ENCODE peak calls at places on chromosomes 11 and 22, in four cellular contexts. One of them, this sample, is unnamed.

GRCh38 chr11:25927391-25927790 is 404.5 kb upstream of the ANO3 start:
- DNase-seq in neural crest cell: no peak
- DNase-seq in EH: no peak
- DNase-seq in mammary epithelial cell: no peak
- DNase-seq in this sample: peak; percentile 43

GRCh38 chr11:125063429-125064043 is 431 bp downstream of the SLC37A2 start:
- DNase-seq in neural crest cell: no peak
- DNase-seq in mammary epithelial cell: no peak
- DNase-seq in EH: peak; percentile 13
- DNase-seq in this sample: no peak

GRCh38 chr11:65425105-65425970 is 2.7 kb downstream of the NEAT1 start:
- DNase-seq in mammary epithelial cell: peak; percentile 80
- DNase-seq in EH: peak; percentile 79
- DNase-seq in neural crest cell: no peak
- DNase-seq in this sample: peak; percentile 61

GRCh38 chr11:27720277-27720830 is 20.1 kb upstream of the BDNF start:
- DNase-seq in neural crest cell: peak; percentile 65
- DNase-seq in EH: peak; percentile 72
- DNase-seq in mammary epithelial cell: peak; percentile 45
- DNase-seq in this sample: peak; percentile 40

GRCh38 chr11:82810326-82810725 is 76.7 kb upstream of the FAM181B start:
- DNase-seq in mammary epithelial cell: no peak
- DNase-seq in neural crest cell: no peak
- DNase-seq in EH: no peak
- DNase-seq in this sample: no peak

GRCh38 chr11:72836111-72836510 is 21.9 kb downstream of the ATG16L2 start:
- DNase-seq in EH: no peak
- DNase-seq in neural crest cell: no peak
- DNase-seq in mammary epithelial cell: no peak
- DNase-seq in this sample: no peak

GRCh38 chr22:34111210-34111824 is 191.0 kb upstream of the LARGE1 start:
- DNase-seq in EH: peak; percentile 3
- DNase-seq in neural crest cell: peak; percentile 25
- DNase-seq in mammary epithelial cell: peak; percentile 17
- DNase-seq in this sample: peak; percentile 1

GRCh38 chr11:77747381-77747969 is 73.0 kb downstream of the RSF1 start:
- DNase-seq in EH: peak; percentile 71
- DNase-seq in neural crest cell: no peak
- DNase-seq in mammary epithelial cell: no peak
- DNase-seq in this sample: peak; percentile 2

GRCh38 chr22:49622241-49623105 is 205.2 kb downstream of the BRD1 start:
- DNase-seq in mammary epithelial cell: no peak
- DNase-seq in neural crest cell: no peak
- DNase-seq in EH: no peak
- DNase-seq in this sample: no peak

GRCh38 chr22:36395061-36395849 is 7.5 kb upstream of the MYH9 start:
- DNase-seq in neural crest cell: no peak
- DNase-seq in EH: no peak
- DNase-seq in mammary epithelial cell: peak; percentile 57
- DNase-seq in this sample: no peak

GRCh38 chr11:87437844-87438223 is 400.1 kb downstream of the TMEM135 start:
- DNase-seq in EH: peak; percentile 90
- DNase-seq in mammary epithelial cell: peak; percentile 80
- DNase-seq in neural crest cell: no peak
- DNase-seq in this sample: peak; percentile 95

GRCh38 chr11:123186291-123186690 is 8.8 kb downstream of the CLMP start:
- DNase-seq in EH: peak; percentile 44
- DNase-seq in mammary epithelial cell: peak; percentile 83
- DNase-seq in neural crest cell: no peak
- DNase-seq in this sample: peak; percentile 77

GRCh38 chr11:68542617-68543016 is 82.1 kb downstream of the PPP6R3 start:
- DNase-seq in EH: peak; percentile 90
- DNase-seq in mammary epithelial cell: peak; percentile 66
- DNase-seq in neural crest cell: no peak
- DNase-seq in this sample: peak; percentile 89